ENCODE peak calls at places on chromosomes 13 and 19, in six cellular contexts. One of them, this sample, is unnamed.

GRCh38 chr19:48284891-48285290 is 15.0 kb downstream of the ZNF114 start:
- DNase-seq in stimulated activated naive B cell treated with anti-CD40 and anti-IgM and Interleukin-4, amounts not matched to agents 10 μg/mL and 1 μg/mL and 100 μg/mL, for 72 hours: no peak
- DNase-seq in naive thymus-derived CD8-positive, alpha-beta T cell: no peak
- DNase-seq in activated T-cell treated with anti-CD3 and anti-CD28 coated beads, Interleukin-2, amount 50 U/mL, for 24 hours: no peak
- DNase-seq in uterus: no peak
- DNase-seq in stimulated activated CD4-positive, alpha-beta T cell treated with anti-CD3 and anti-CD28 coated beads, TNF-alpha, amount 100 ng/mL, for 1 hour: no peak
- DNase-seq in this sample: no peak

GRCh38 chr13:49020328-49020727 is 44.6 kb downstream of the FNDC3A start:
- DNase-seq in stimulated activated naive B cell treated with anti-CD40 and anti-IgM and Interleukin-4, amounts not matched to agents 10 μg/mL and 1 μg/mL and 100 μg/mL, for 72 hours: no peak
- DNase-seq in naive thymus-derived CD8-positive, alpha-beta T cell: no peak
- DNase-seq in activated T-cell treated with anti-CD3 and anti-CD28 coated beads, Interleukin-2, amount 50 U/mL, for 24 hours: no peak
- DNase-seq in uterus: no peak
- DNase-seq in stimulated activated CD4-positive, alpha-beta T cell treated with anti-CD3 and anti-CD28 coated beads, TNF-alpha, amount 100 ng/mL, for 1 hour: no peak
- DNase-seq in this sample: no peak

GRCh38 chr13:83503424-83503823 is 378.9 kb downstream of the SLITRK1 start:
- DNase-seq in stimulated activated naive B cell treated with anti-CD40 and anti-IgM and Interleukin-4, amounts not matched to agents 10 μg/mL and 1 μg/mL and 100 μg/mL, for 72 hours: no peak
- DNase-seq in naive thymus-derived CD8-positive, alpha-beta T cell: no peak
- DNase-seq in activated T-cell treated with anti-CD3 and anti-CD28 coated beads, Interleukin-2, amount 50 U/mL, for 24 hours: no peak
- DNase-seq in uterus: no peak
- DNase-seq in stimulated activated CD4-positive, alpha-beta T cell treated with anti-CD3 and anti-CD28 coated beads, TNF-alpha, amount 100 ng/mL, for 1 hour: no peak
- DNase-seq in this sample: no peak

GRCh38 chr13:42039946-42040729 is 8.3 kb upstream of the DGKH start:
- DNase-seq in stimulated activated naive B cell treated with anti-CD40 and anti-IgM and Interleukin-4, amounts not matched to agents 10 μg/mL and 1 μg/mL and 100 μg/mL, for 72 hours: peak; percentile 77
- DNase-seq in naive thymus-derived CD8-positive, alpha-beta T cell: peak; percentile 93
- DNase-seq in activated T-cell treated with anti-CD3 and anti-CD28 coated beads, Interleukin-2, amount 50 U/mL, for 24 hours: peak; percentile 90
- DNase-seq in uterus: peak; percentile 93
- DNase-seq in stimulated activated CD4-positive, alpha-beta T cell treated with anti-CD3 and anti-CD28 coated beads, TNF-alpha, amount 100 ng/mL, for 1 hour: peak; percentile 86
- DNase-seq in this sample: peak; percentile 94

GRCh38 chr13:93559718-93560117 is 333.1 kb downstream of the GPC6 start:
- DNase-seq in stimulated activated naive B cell treated with anti-CD40 and anti-IgM and Interleukin-4, amounts not matched to agents 10 μg/mL and 1 μg/mL and 100 μg/mL, for 72 hours: no peak
- DNase-seq in naive thymus-derived CD8-positive, alpha-beta T cell: no peak
- DNase-seq in activated T-cell treated with anti-CD3 and anti-CD28 coated beads, Interleukin-2, amount 50 U/mL, for 24 hours: no peak
- DNase-seq in uterus: no peak
- DNase-seq in stimulated activated CD4-positive, alpha-beta T cell treated with anti-CD3 and anti-CD28 coated beads, TNF-alpha, amount 100 ng/mL, for 1 hour: no peak
- DNase-seq in this sample: no peak

GRCh38 chr13:79678100-79678499 is 197.1 kb downstream of the NDFIP2 start:
- DNase-seq in stimulated activated naive B cell treated with anti-CD40 and anti-IgM and Interleukin-4, amounts not matched to agents 10 μg/mL and 1 μg/mL and 100 μg/mL, for 72 hours: no peak
- DNase-seq in naive thymus-derived CD8-positive, alpha-beta T cell: no peak
- DNase-seq in activated T-cell treated with anti-CD3 and anti-CD28 coated beads, Interleukin-2, amount 50 U/mL, for 24 hours: no peak
- DNase-seq in uterus: no peak
- DNase-seq in stimulated activated CD4-positive, alpha-beta T cell treated with anti-CD3 and anti-CD28 coated beads, TNF-alpha, amount 100 ng/mL, for 1 hour: no peak
- DNase-seq in this sample: no peak

GRCh38 chr19:32357720-32358119 is 12.3 kb downstream of the ZNF507 start:
- DNase-seq in stimulated activated naive B cell treated with anti-CD40 and anti-IgM and Interleukin-4, amounts not matched to agents 10 μg/mL and 1 μg/mL and 100 μg/mL, for 72 hours: no peak
- DNase-seq in naive thymus-derived CD8-positive, alpha-beta T cell: no peak
- DNase-seq in activated T-cell treated with anti-CD3 and anti-CD28 coated beads, Interleukin-2, amount 50 U/mL, for 24 hours: no peak
- DNase-seq in uterus: no peak
- DNase-seq in stimulated activated CD4-positive, alpha-beta T cell treated with anti-CD3 and anti-CD28 coated beads, TNF-alpha, amount 100 ng/mL, for 1 hour: no peak
- DNase-seq in this sample: no peak

GRCh38 chr19:3125900-3126524 is 9.8 kb upstream of the GNA15 start:
- DNase-seq in stimulated activated naive B cell treated with anti-CD40 and anti-IgM and Interleukin-4, amounts not matched to agents 10 μg/mL and 1 μg/mL and 100 μg/mL, for 72 hours: peak; percentile 47
- DNase-seq in naive thymus-derived CD8-positive, alpha-beta T cell: no peak
- DNase-seq in activated T-cell treated with anti-CD3 and anti-CD28 coated beads, Interleukin-2, amount 50 U/mL, for 24 hours: peak; percentile 86
- DNase-seq in uterus: peak; percentile 43
- DNase-seq in stimulated activated CD4-positive, alpha-beta T cell treated with anti-CD3 and anti-CD28 coated beads, TNF-alpha, amount 100 ng/mL, for 1 hour: peak; percentile 75
- DNase-seq in this sample: no peak

GRCh38 chr13:89846890-89847585 is 1500.4 kb upstream of the MIR17HG start:
- DNase-seq in stimulated activated naive B cell treated with anti-CD40 and anti-IgM and Interleukin-4, amounts not matched to agents 10 μg/mL and 1 μg/mL and 100 μg/mL, for 72 hours: no peak
- DNase-seq in naive thymus-derived CD8-positive, alpha-beta T cell: no peak
- DNase-seq in activated T-cell treated with anti-CD3 and anti-CD28 coated beads, Interleukin-2, amount 50 U/mL, for 24 hours: no peak
- DNase-seq in uterus: no peak
- DNase-seq in stimulated activated CD4-positive, alpha-beta T cell treated with anti-CD3 and anti-CD28 coated beads, TNF-alpha, amount 100 ng/mL, for 1 hour: no peak
- DNase-seq in this sample: no peak

GRCh38 chr13:111204438-111205177 is 89.5 kb downstream of the ARHGEF7 start:
- DNase-seq in stimulated activated naive B cell treated with anti-CD40 and anti-IgM and Interleukin-4, amounts not matched to agents 10 μg/mL and 1 μg/mL and 100 μg/mL, for 72 hours: no peak
- DNase-seq in naive thymus-derived CD8-positive, alpha-beta T cell: no peak
- DNase-seq in activated T-cell treated with anti-CD3 and anti-CD28 coated beads, Interleukin-2, amount 50 U/mL, for 24 hours: no peak
- DNase-seq in uterus: peak; percentile 68
- DNase-seq in stimulated activated CD4-positive, alpha-beta T cell treated with anti-CD3 and anti-CD28 coated beads, TNF-alpha, amount 100 ng/mL, for 1 hour: no peak
- DNase-seq in this sample: no peak

GRCh38 chr13:33606692-33607091 is 211.3 kb upstream of the RFC3 start:
- DNase-seq in stimulated activated naive B cell treated with anti-CD40 and anti-IgM and Interleukin-4, amounts not matched to agents 10 μg/mL and 1 μg/mL and 100 μg/mL, for 72 hours: no peak
- DNase-seq in naive thymus-derived CD8-positive, alpha-beta T cell: no peak
- DNase-seq in activated T-cell treated with anti-CD3 and anti-CD28 coated beads, Interleukin-2, amount 50 U/mL, for 24 hours: no peak
- DNase-seq in uterus: no peak
- DNase-seq in stimulated activated CD4-positive, alpha-beta T cell treated with anti-CD3 and anti-CD28 coated beads, TNF-alpha, amount 100 ng/mL, for 1 hour: no peak
- DNase-seq in this sample: no peak

GRCh38 chr19:37654525-37654832 is 786 bp downstream of the ZFP30 start:
- DNase-seq in stimulated activated naive B cell treated with anti-CD40 and anti-IgM and Interleukin-4, amounts not matched to agents 10 μg/mL and 1 μg/mL and 100 μg/mL, for 72 hours: no peak
- DNase-seq in naive thymus-derived CD8-positive, alpha-beta T cell: no peak
- DNase-seq in activated T-cell treated with anti-CD3 and anti-CD28 coated beads, Interleukin-2, amount 50 U/mL, for 24 hours: no peak
- DNase-seq in uterus: no peak
- DNase-seq in stimulated activated CD4-positive, alpha-beta T cell treated with anti-CD3 and anti-CD28 coated beads, TNF-alpha, amount 100 ng/mL, for 1 hour: no peak
- DNase-seq in this sample: no peak

GRCh38 chr19:35347171-35347929 is at the start of gene FFAR1:
- DNase-seq in stimulated activated naive B cell treated with anti-CD40 and anti-IgM and Interleukin-4, amounts not matched to agents 10 μg/mL and 1 μg/mL and 100 μg/mL, for 72 hours: peak; percentile 83
- DNase-seq in naive thymus-derived CD8-positive, alpha-beta T cell: no peak
- DNase-seq in activated T-cell treated with anti-CD3 and anti-CD28 coated beads, Interleukin-2, amount 50 U/mL, for 24 hours: peak; percentile 77
- DNase-seq in uterus: no peak
- DNase-seq in stimulated activated CD4-positive, alpha-beta T cell treated with anti-CD3 and anti-CD28 coated beads, TNF-alpha, amount 100 ng/mL, for 1 hour: peak; percentile 16
- DNase-seq in this sample: no peak

GRCh38 chr19:9914315-9915207 is 21.8 kb downstream of the OLFM2 start:
- DNase-seq in stimulated activated naive B cell treated with anti-CD40 and anti-IgM and Interleukin-4, amounts not matched to agents 10 μg/mL and 1 μg/mL and 100 μg/mL, for 72 hours: peak; percentile 53
- DNase-seq in naive thymus-derived CD8-positive, alpha-beta T cell: peak; percentile 82
- DNase-seq in activated T-cell treated with anti-CD3 and anti-CD28 coated beads, Interleukin-2, amount 50 U/mL, for 24 hours: peak; percentile 88
- DNase-seq in uterus: peak; percentile 31
- DNase-seq in stimulated activated CD4-positive, alpha-beta T cell treated with anti-CD3 and anti-CD28 coated beads, TNF-alpha, amount 100 ng/mL, for 1 hour: peak; percentile 72
- DNase-seq in this sample: peak; percentile 76

GRCh38 chr19:30426864-30427263 is 54.7 kb downstream of the ZNF536 start:
- DNase-seq in stimulated activated naive B cell treated with anti-CD40 and anti-IgM and Interleukin-4, amounts not matched to agents 10 μg/mL and 1 μg/mL and 100 μg/mL, for 72 hours: no peak
- DNase-seq in naive thymus-derived CD8-positive, alpha-beta T cell: no peak
- DNase-seq in activated T-cell treated with anti-CD3 and anti-CD28 coated beads, Interleukin-2, amount 50 U/mL, for 24 hours: no peak
- DNase-seq in uterus: no peak
- DNase-seq in stimulated activated CD4-positive, alpha-beta T cell treated with anti-CD3 and anti-CD28 coated beads, TNF-alpha, amount 100 ng/mL, for 1 hour: no peak
- DNase-seq in this sample: no peak

GRCh38 chr13:75968103-75968838 is 332.1 kb downstream of the LMO7 start:
- DNase-seq in stimulated activated naive B cell treated with anti-CD40 and anti-IgM and Interleukin-4, amounts not matched to agents 10 μg/mL and 1 μg/mL and 100 μg/mL, for 72 hours: no peak
- DNase-seq in naive thymus-derived CD8-positive, alpha-beta T cell: no peak
- DNase-seq in activated T-cell treated with anti-CD3 and anti-CD28 coated beads, Interleukin-2, amount 50 U/mL, for 24 hours: no peak
- DNase-seq in uterus: no peak
- DNase-seq in stimulated activated CD4-positive, alpha-beta T cell treated with anti-CD3 and anti-CD28 coated beads, TNF-alpha, amount 100 ng/mL, for 1 hour: no peak
- DNase-seq in this sample: no peak

GRCh38 chr13:40456397-40456958 is 210.0 kb downstream of the FOXO1 start:
- DNase-seq in stimulated activated naive B cell treated with anti-CD40 and anti-IgM and Interleukin-4, amounts not matched to agents 10 μg/mL and 1 μg/mL and 100 μg/mL, for 72 hours: no peak
- DNase-seq in naive thymus-derived CD8-positive, alpha-beta T cell: no peak
- DNase-seq in activated T-cell treated with anti-CD3 and anti-CD28 coated beads, Interleukin-2, amount 50 U/mL, for 24 hours: no peak
- DNase-seq in uterus: no peak
- DNase-seq in stimulated activated CD4-positive, alpha-beta T cell treated with anti-CD3 and anti-CD28 coated beads, TNF-alpha, amount 100 ng/mL, for 1 hour: no peak
- DNase-seq in this sample: no peak

GRCh38 chr19:47228168-47228936 is 2.6 kb downstream of the BBC3 start:
- DNase-seq in stimulated activated naive B cell treated with anti-CD40 and anti-IgM and Interleukin-4, amounts not matched to agents 10 μg/mL and 1 μg/mL and 100 μg/mL, for 72 hours: peak; percentile 35
- DNase-seq in naive thymus-derived CD8-positive, alpha-beta T cell: peak; percentile 71
- DNase-seq in activated T-cell treated with anti-CD3 and anti-CD28 coated beads, Interleukin-2, amount 50 U/mL, for 24 hours: peak; percentile 66
- DNase-seq in uterus: peak; percentile 65
- DNase-seq in stimulated activated CD4-positive, alpha-beta T cell treated with anti-CD3 and anti-CD28 coated beads, TNF-alpha, amount 100 ng/mL, for 1 hour: no peak
- DNase-seq in this sample: peak; percentile 68

GRCh38 chr19:41299755-41300089 is 10.2 kb upstream of the CCDC97 start:
- DNase-seq in stimulated activated naive B cell treated with anti-CD40 and anti-IgM and Interleukin-4, amounts not matched to agents 10 μg/mL and 1 μg/mL and 100 μg/mL, for 72 hours: no peak
- DNase-seq in naive thymus-derived CD8-positive, alpha-beta T cell: peak; percentile 77
- DNase-seq in activated T-cell treated with anti-CD3 and anti-CD28 coated beads, Interleukin-2, amount 50 U/mL, for 24 hours: no peak
- DNase-seq in uterus: peak; percentile 51
- DNase-seq in stimulated activated CD4-positive, alpha-beta T cell treated with anti-CD3 and anti-CD28 coated beads, TNF-alpha, amount 100 ng/mL, for 1 hour: no peak
- DNase-seq in this sample: peak; percentile 46

GRCh38 chr19:58154287-58154678 is 3.7 kb upstream of the ZNF329 start:
- DNase-seq in stimulated activated naive B cell treated with anti-CD40 and anti-IgM and Interleukin-4, amounts not matched to agents 10 μg/mL and 1 μg/mL and 100 μg/mL, for 72 hours: no peak
- DNase-seq in naive thymus-derived CD8-positive, alpha-beta T cell: no peak
- DNase-seq in activated T-cell treated with anti-CD3 and anti-CD28 coated beads, Interleukin-2, amount 50 U/mL, for 24 hours: no peak
- DNase-seq in uterus: peak; percentile 25
- DNase-seq in stimulated activated CD4-positive, alpha-beta T cell treated with anti-CD3 and anti-CD28 coated beads, TNF-alpha, amount 100 ng/mL, for 1 hour: no peak
- DNase-seq in this sample: peak; percentile 43

GRCh38 chr13:40375522-40376171 is 290.8 kb downstream of the FOXO1 start:
- DNase-seq in stimulated activated naive B cell treated with anti-CD40 and anti-IgM and Interleukin-4, amounts not matched to agents 10 μg/mL and 1 μg/mL and 100 μg/mL, for 72 hours: no peak
- DNase-seq in naive thymus-derived CD8-positive, alpha-beta T cell: peak; percentile 45
- DNase-seq in activated T-cell treated with anti-CD3 and anti-CD28 coated beads, Interleukin-2, amount 50 U/mL, for 24 hours: no peak
- DNase-seq in uterus: no peak
- DNase-seq in stimulated activated CD4-positive, alpha-beta T cell treated with anti-CD3 and anti-CD28 coated beads, TNF-alpha, amount 100 ng/mL, for 1 hour: no peak
- DNase-seq in this sample: no peak

GRCh38 chr13:43196171-43196611 is 172.8 kb downstream of the DNAJC15 start:
- DNase-seq in stimulated activated naive B cell treated with anti-CD40 and anti-IgM and Interleukin-4, amounts not matched to agents 10 μg/mL and 1 μg/mL and 100 μg/mL, for 72 hours: no peak
- DNase-seq in naive thymus-derived CD8-positive, alpha-beta T cell: no peak
- DNase-seq in activated T-cell treated with anti-CD3 and anti-CD28 coated beads, Interleukin-2, amount 50 U/mL, for 24 hours: no peak
- DNase-seq in uterus: peak; percentile 34
- DNase-seq in stimulated activated CD4-positive, alpha-beta T cell treated with anti-CD3 and anti-CD28 coated beads, TNF-alpha, amount 100 ng/mL, for 1 hour: no peak
- DNase-seq in this sample: no peak

GRCh38 chr13:43303040-43303729 is 279.8 kb downstream of the DNAJC15 start:
- DNase-seq in stimulated activated naive B cell treated with anti-CD40 and anti-IgM and Interleukin-4, amounts not matched to agents 10 μg/mL and 1 μg/mL and 100 μg/mL, for 72 hours: no peak
- DNase-seq in naive thymus-derived CD8-positive, alpha-beta T cell: no peak
- DNase-seq in activated T-cell treated with anti-CD3 and anti-CD28 coated beads, Interleukin-2, amount 50 U/mL, for 24 hours: no peak
- DNase-seq in uterus: peak; percentile 24
- DNase-seq in stimulated activated CD4-positive, alpha-beta T cell treated with anti-CD3 and anti-CD28 coated beads, TNF-alpha, amount 100 ng/mL, for 1 hour: no peak
- DNase-seq in this sample: peak; percentile 36

GRCh38 chr13:110716235-110716505 is 2.7 kb downstream of the ING1 start:
- DNase-seq in stimulated activated naive B cell treated with anti-CD40 and anti-IgM and Interleukin-4, amounts not matched to agents 10 μg/mL and 1 μg/mL and 100 μg/mL, for 72 hours: peak; percentile 5
- DNase-seq in naive thymus-derived CD8-positive, alpha-beta T cell: no peak
- DNase-seq in activated T-cell treated with anti-CD3 and anti-CD28 coated beads, Interleukin-2, amount 50 U/mL, for 24 hours: no peak
- DNase-seq in uterus: peak; percentile 56
- DNase-seq in stimulated activated CD4-positive, alpha-beta T cell treated with anti-CD3 and anti-CD28 coated beads, TNF-alpha, amount 100 ng/mL, for 1 hour: no peak
- DNase-seq in this sample: peak; percentile 57

GRCh38 chr13:105135852-105136251 is 1399.6 kb downstream of the EFNB2 start:
- DNase-seq in stimulated activated naive B cell treated with anti-CD40 and anti-IgM and Interleukin-4, amounts not matched to agents 10 μg/mL and 1 μg/mL and 100 μg/mL, for 72 hours: no peak
- DNase-seq in naive thymus-derived CD8-positive, alpha-beta T cell: no peak
- DNase-seq in activated T-cell treated with anti-CD3 and anti-CD28 coated beads, Interleukin-2, amount 50 U/mL, for 24 hours: no peak
- DNase-seq in uterus: no peak
- DNase-seq in stimulated activated CD4-positive, alpha-beta T cell treated with anti-CD3 and anti-CD28 coated beads, TNF-alpha, amount 100 ng/mL, for 1 hour: no peak
- DNase-seq in this sample: no peak

GRCh38 chr13:20526664-20527063 is 1.0 kb upstream of the CRYL1 start:
- DNase-seq in stimulated activated naive B cell treated with anti-CD40 and anti-IgM and Interleukin-4, amounts not matched to agents 10 μg/mL and 1 μg/mL and 100 μg/mL, for 72 hours: no peak
- DNase-seq in naive thymus-derived CD8-positive, alpha-beta T cell: no peak
- DNase-seq in activated T-cell treated with anti-CD3 and anti-CD28 coated beads, Interleukin-2, amount 50 U/mL, for 24 hours: no peak
- DNase-seq in uterus: no peak
- DNase-seq in stimulated activated CD4-positive, alpha-beta T cell treated with anti-CD3 and anti-CD28 coated beads, TNF-alpha, amount 100 ng/mL, for 1 hour: no peak
- DNase-seq in this sample: no peak

GRCh38 chr19:11151181-11151580 is 4.4 kb downstream of the SPC24 start:
- DNase-seq in stimulated activated naive B cell treated with anti-CD40 and anti-IgM and Interleukin-4, amounts not matched to agents 10 μg/mL and 1 μg/mL and 100 μg/mL, for 72 hours: no peak
- DNase-seq in naive thymus-derived CD8-positive, alpha-beta T cell: no peak
- DNase-seq in activated T-cell treated with anti-CD3 and anti-CD28 coated beads, Interleukin-2, amount 50 U/mL, for 24 hours: no peak
- DNase-seq in uterus: no peak
- DNase-seq in stimulated activated CD4-positive, alpha-beta T cell treated with anti-CD3 and anti-CD28 coated beads, TNF-alpha, amount 100 ng/mL, for 1 hour: no peak
- DNase-seq in this sample: no peak

GRCh38 chr13:93522486-93522885 is 295.9 kb downstream of the GPC6 start:
- DNase-seq in stimulated activated naive B cell treated with anti-CD40 and anti-IgM and Interleukin-4, amounts not matched to agents 10 μg/mL and 1 μg/mL and 100 μg/mL, for 72 hours: no peak
- DNase-seq in naive thymus-derived CD8-positive, alpha-beta T cell: no peak
- DNase-seq in activated T-cell treated with anti-CD3 and anti-CD28 coated beads, Interleukin-2, amount 50 U/mL, for 24 hours: no peak
- DNase-seq in uterus: no peak
- DNase-seq in stimulated activated CD4-positive, alpha-beta T cell treated with anti-CD3 and anti-CD28 coated beads, TNF-alpha, amount 100 ng/mL, for 1 hour: no peak
- DNase-seq in this sample: no peak

GRCh38 chr19:2046046-2046907 is 4.8 kb downstream of the MKNK2 start:
- DNase-seq in stimulated activated naive B cell treated with anti-CD40 and anti-IgM and Interleukin-4, amounts not matched to agents 10 μg/mL and 1 μg/mL and 100 μg/mL, for 72 hours: no peak
- DNase-seq in naive thymus-derived CD8-positive, alpha-beta T cell: no peak
- DNase-seq in activated T-cell treated with anti-CD3 and anti-CD28 coated beads, Interleukin-2, amount 50 U/mL, for 24 hours: no peak
- DNase-seq in uterus: no peak
- DNase-seq in stimulated activated CD4-positive, alpha-beta T cell treated with anti-CD3 and anti-CD28 coated beads, TNF-alpha, amount 100 ng/mL, for 1 hour: no peak
- DNase-seq in this sample: no peak

GRCh38 chr13:100399455-100399854 is 189.1 kb downstream of the GGACT start:
- DNase-seq in stimulated activated naive B cell treated with anti-CD40 and anti-IgM and Interleukin-4, amounts not matched to agents 10 μg/mL and 1 μg/mL and 100 μg/mL, for 72 hours: no peak
- DNase-seq in naive thymus-derived CD8-positive, alpha-beta T cell: no peak
- DNase-seq in activated T-cell treated with anti-CD3 and anti-CD28 coated beads, Interleukin-2, amount 50 U/mL, for 24 hours: no peak
- DNase-seq in uterus: no peak
- DNase-seq in stimulated activated CD4-positive, alpha-beta T cell treated with anti-CD3 and anti-CD28 coated beads, TNF-alpha, amount 100 ng/mL, for 1 hour: no peak
- DNase-seq in this sample: no peak

GRCh38 chr13:97125051-97125809 is 96.9 kb upstream of the MBNL2 start:
- DNase-seq in stimulated activated naive B cell treated with anti-CD40 and anti-IgM and Interleukin-4, amounts not matched to agents 10 μg/mL and 1 μg/mL and 100 μg/mL, for 72 hours: no peak
- DNase-seq in naive thymus-derived CD8-positive, alpha-beta T cell: no peak
- DNase-seq in activated T-cell treated with anti-CD3 and anti-CD28 coated beads, Interleukin-2, amount 50 U/mL, for 24 hours: no peak
- DNase-seq in uterus: peak; percentile 55
- DNase-seq in stimulated activated CD4-positive, alpha-beta T cell treated with anti-CD3 and anti-CD28 coated beads, TNF-alpha, amount 100 ng/mL, for 1 hour: no peak
- DNase-seq in this sample: no peak

GRCh38 chr13:51519839-51520238 is 64.4 kb upstream of the WDFY2 start:
- DNase-seq in stimulated activated naive B cell treated with anti-CD40 and anti-IgM and Interleukin-4, amounts not matched to agents 10 μg/mL and 1 μg/mL and 100 μg/mL, for 72 hours: no peak
- DNase-seq in naive thymus-derived CD8-positive, alpha-beta T cell: no peak
- DNase-seq in activated T-cell treated with anti-CD3 and anti-CD28 coated beads, Interleukin-2, amount 50 U/mL, for 24 hours: no peak
- DNase-seq in uterus: no peak
- DNase-seq in stimulated activated CD4-positive, alpha-beta T cell treated with anti-CD3 and anti-CD28 coated beads, TNF-alpha, amount 100 ng/mL, for 1 hour: no peak
- DNase-seq in this sample: no peak

GRCh38 chr13:65940720-65941119 is 1289.4 kb downstream of the PCDH9 start:
- DNase-seq in stimulated activated naive B cell treated with anti-CD40 and anti-IgM and Interleukin-4, amounts not matched to agents 10 μg/mL and 1 μg/mL and 100 μg/mL, for 72 hours: no peak
- DNase-seq in naive thymus-derived CD8-positive, alpha-beta T cell: no peak
- DNase-seq in activated T-cell treated with anti-CD3 and anti-CD28 coated beads, Interleukin-2, amount 50 U/mL, for 24 hours: no peak
- DNase-seq in uterus: no peak
- DNase-seq in stimulated activated CD4-positive, alpha-beta T cell treated with anti-CD3 and anti-CD28 coated beads, TNF-alpha, amount 100 ng/mL, for 1 hour: no peak
- DNase-seq in this sample: no peak

GRCh38 chr19:39238209-39238608 is 6.6 kb downstream of the IFNL3 start:
- DNase-seq in stimulated activated naive B cell treated with anti-CD40 and anti-IgM and Interleukin-4, amounts not matched to agents 10 μg/mL and 1 μg/mL and 100 μg/mL, for 72 hours: no peak
- DNase-seq in naive thymus-derived CD8-positive, alpha-beta T cell: no peak
- DNase-seq in activated T-cell treated with anti-CD3 and anti-CD28 coated beads, Interleukin-2, amount 50 U/mL, for 24 hours: no peak
- DNase-seq in uterus: no peak
- DNase-seq in stimulated activated CD4-positive, alpha-beta T cell treated with anti-CD3 and anti-CD28 coated beads, TNF-alpha, amount 100 ng/mL, for 1 hour: no peak
- DNase-seq in this sample: no peak

GRCh38 chr19:53864308-53864836 is 3.3 kb upstream of the MYADM start:
- DNase-seq in stimulated activated naive B cell treated with anti-CD40 and anti-IgM and Interleukin-4, amounts not matched to agents 10 μg/mL and 1 μg/mL and 100 μg/mL, for 72 hours: no peak
- DNase-seq in naive thymus-derived CD8-positive, alpha-beta T cell: no peak
- DNase-seq in activated T-cell treated with anti-CD3 and anti-CD28 coated beads, Interleukin-2, amount 50 U/mL, for 24 hours: no peak
- DNase-seq in uterus: no peak
- DNase-seq in stimulated activated CD4-positive, alpha-beta T cell treated with anti-CD3 and anti-CD28 coated beads, TNF-alpha, amount 100 ng/mL, for 1 hour: no peak
- DNase-seq in this sample: peak; percentile 54

GRCh38 chr19:18832331-18833140 is 777 bp downstream of the UPF1 start:
- DNase-seq in stimulated activated naive B cell treated with anti-CD40 and anti-IgM and Interleukin-4, amounts not matched to agents 10 μg/mL and 1 μg/mL and 100 μg/mL, for 72 hours: peak; percentile 34
- DNase-seq in naive thymus-derived CD8-positive, alpha-beta T cell: no peak
- DNase-seq in activated T-cell treated with anti-CD3 and anti-CD28 coated beads, Interleukin-2, amount 50 U/mL, for 24 hours: peak; percentile 64
- DNase-seq in uterus: no peak
- DNase-seq in stimulated activated CD4-positive, alpha-beta T cell treated with anti-CD3 and anti-CD28 coated beads, TNF-alpha, amount 100 ng/mL, for 1 hour: peak; percentile 21
- DNase-seq in this sample: peak; percentile 53

GRCh38 chr19:10074153-10074552 is 12.0 kb upstream of the SHFL start:
- DNase-seq in stimulated activated naive B cell treated with anti-CD40 and anti-IgM and Interleukin-4, amounts not matched to agents 10 μg/mL and 1 μg/mL and 100 μg/mL, for 72 hours: no peak
- DNase-seq in naive thymus-derived CD8-positive, alpha-beta T cell: peak; percentile 73
- DNase-seq in activated T-cell treated with anti-CD3 and anti-CD28 coated beads, Interleukin-2, amount 50 U/mL, for 24 hours: no peak
- DNase-seq in uterus: no peak
- DNase-seq in stimulated activated CD4-positive, alpha-beta T cell treated with anti-CD3 and anti-CD28 coated beads, TNF-alpha, amount 100 ng/mL, for 1 hour: no peak
- DNase-seq in this sample: no peak

GRCh38 chr13:80705371-80706163 is 364.6 kb upstream of the SPRY2 start:
- DNase-seq in stimulated activated naive B cell treated with anti-CD40 and anti-IgM and Interleukin-4, amounts not matched to agents 10 μg/mL and 1 μg/mL and 100 μg/mL, for 72 hours: no peak
- DNase-seq in naive thymus-derived CD8-positive, alpha-beta T cell: no peak
- DNase-seq in activated T-cell treated with anti-CD3 and anti-CD28 coated beads, Interleukin-2, amount 50 U/mL, for 24 hours: no peak
- DNase-seq in uterus: no peak
- DNase-seq in stimulated activated CD4-positive, alpha-beta T cell treated with anti-CD3 and anti-CD28 coated beads, TNF-alpha, amount 100 ng/mL, for 1 hour: no peak
- DNase-seq in this sample: no peak